ENCODE peak calls at places on chromosome 5, in seven cellular contexts. I is SK-N-SH, D is neural progenitor cell, W is PC-9, A is MM.1S, X is GM23248, L is PC-3. J is an unnamed sample.

GRCh38 chr5:91291628-91292569 is 91.2 kb downstream of the ARRDC3 start:
- DNase-seq in I (no peak), W (no peak), A (peak; percentile 28), X (no peak), D (no peak), L (no peak), J (no peak)

GRCh38 chr5:96530901-96531300 is 97.9 kb upstream of the PCSK1 start:
- DNase-seq in L (no peak), W (no peak), I (no peak), A (no peak), D (no peak), X (no peak), J (no peak)

GRCh38 chr5:110086658-110087388 is 397.1 kb downstream of the MAN2A1 start:
- DNase-seq in W (no peak), L (peak; percentile 51), D (no peak), I (no peak), A (no peak), X (peak; percentile 97), J (no peak)

GRCh38 chr5:91170266-91170665 is 212.9 kb downstream of the ARRDC3 start:
- DNase-seq in A (no peak), I (no peak), L (peak; percentile 45), X (peak; percentile 87), W (peak; percentile 43), D (no peak), J (no peak)

GRCh38 chr5:94893404-94894145 is 275.1 kb downstream of the SLF1 start:
- DNase-seq in D (peak; percentile 61), I (peak; percentile 47), W (no peak), A (no peak), L (peak; percentile 6), X (peak; percentile 47), J (peak; percentile 79)

GRCh38 chr5:180633283-180634177 is 15.9 kb downstream of the FLT4 start:
- DNase-seq in D (no peak), L (no peak), X (no peak), A (no peak), I (no peak), W (no peak), J (no peak)

GRCh38 chr5:10583663-10584572 is 20.0 kb downstream of the ANKRD33B start:
- DNase-seq in A (no peak), X (no peak), W (no peak), I (no peak), L (no peak), D (no peak), J (no peak)

GRCh38 chr5:101429241-101429640 is 526.2 kb upstream of the ST8SIA4 start:
- DNase-seq in I (no peak), W (no peak), A (no peak), X (peak; percentile 75), D (no peak), L (peak; percentile 21), J (no peak)

GRCh38 chr5:180618830-180619562 is 27.7 kb upstream of the SCGB3A1 start:
- DNase-seq in A (no peak), D (peak; percentile 82), X (peak; percentile 64), L (no peak), W (no peak), I (peak; percentile 91), J (peak; percentile 83)

GRCh38 chr5:159156839-159157238 is 52.5 kb downstream of the RNF145 start:
- DNase-seq in D (peak; percentile 77), A (peak; percentile 72), L (peak; percentile 73), W (peak; percentile 42), X (peak; percentile 82), I (peak; percentile 68), J (peak; percentile 89)

GRCh38 chr5:40410231-40410861 is 269.4 kb upstream of the PTGER4 start:
- DNase-seq in D (no peak), I (no peak), L (peak; percentile 71), W (peak; percentile 44), X (no peak), A (no peak), J (no peak)

GRCh38 chr5:66010476-66010875 is 84.1 kb downstream of the ERBIN start:
- DNase-seq in D (no peak), L (peak; percentile 2), X (peak; percentile 8), A (peak; percentile 30), W (no peak), I (no peak), J (no peak)

GRCh38 chr5:10567181-10567591 is 3.3 kb downstream of the ANKRD33B start:
- DNase-seq in I (no peak), D (no peak), W (no peak), X (no peak), L (no peak), A (no peak), J (no peak)

GRCh38 chr5:56457887-56458451 is 224.8 kb upstream of the ANKRD55 start:
- DNase-seq in L (no peak), A (no peak), X (peak; percentile 84), W (no peak), I (peak; percentile 45), D (no peak), J (no peak)

GRCh38 chr5:80990971-80991370 is 30.8 kb downstream of the RASGRF2 start:
- DNase-seq in X (no peak), A (no peak), D (no peak), I (no peak), W (peak; percentile 89), L (peak; percentile 83), J (peak; percentile 47)

GRCh38 chr5:140245926-140246325 is 57.0 kb downstream of the PFDN1 start:
- DNase-seq in L (no peak), A (no peak), W (no peak), X (no peak), D (no peak), I (no peak), J (no peak)

GRCh38 chr5:140245354-140245753 is 57.5 kb downstream of the PFDN1 start:
- DNase-seq in D (no peak), W (no peak), X (no peak), I (no peak), A (no peak), L (no peak), J (no peak)

GRCh38 chr5:140243855-140244254 is 59.0 kb downstream of the PFDN1 start:
- DNase-seq in I (no peak), X (no peak), L (no peak), A (no peak), D (no peak), W (no peak), J (no peak)

GRCh38 chr5:140242890-140243585 is 59.9 kb downstream of the PFDN1 start:
- DNase-seq in I (no peak), W (no peak), D (no peak), X (no peak), A (no peak), L (no peak), J (no peak)

DNA sequence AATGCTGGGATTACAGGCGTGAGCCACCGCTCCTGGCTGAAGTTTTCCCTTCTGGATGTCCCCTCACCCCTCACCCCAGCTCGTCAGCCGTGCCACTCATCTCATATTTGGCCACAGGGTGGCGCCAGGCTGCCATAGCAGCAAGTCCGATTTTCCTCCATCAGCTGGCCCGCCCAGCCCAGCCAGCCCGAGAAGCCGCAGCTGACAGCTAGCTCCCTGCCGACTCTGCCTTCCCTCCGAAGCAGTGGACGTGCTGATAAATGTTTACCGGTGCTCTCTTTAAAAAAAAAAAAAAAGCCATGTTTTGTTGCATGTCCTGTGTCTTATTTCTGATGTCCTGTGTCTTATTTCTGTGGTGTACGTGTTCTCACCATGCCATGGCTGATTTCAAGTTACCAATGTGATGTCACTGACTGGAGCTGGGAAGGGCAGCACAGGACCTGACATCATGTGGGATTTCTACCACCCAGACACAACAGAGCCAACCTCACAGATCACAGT is 58.3 kb downstream of the PFDN1 start:
- DNase-seq in L (peak; percentile 93), D (peak; percentile 94), A (peak; percentile 82), X (peak; percentile 94), W (peak; percentile 77), I (peak; percentile 83), J (peak; percentile 96)
- H3K4me1 ChIP-seq in L (peaks cover 55% of the 10 kb centered on the region), D (peaks cover 14% of the 10 kb centered on the region), A (peaks cover 10% of the 10 kb centered on the region), X (peaks cover 42% of the 10 kb centered on the region), W (peaks cover 45% of the 10 kb centered on the region), I (peaks cover 44% of the 10 kb centered on the region), J (peaks cover 26% of the 10 kb centered on the region)

DNA sequence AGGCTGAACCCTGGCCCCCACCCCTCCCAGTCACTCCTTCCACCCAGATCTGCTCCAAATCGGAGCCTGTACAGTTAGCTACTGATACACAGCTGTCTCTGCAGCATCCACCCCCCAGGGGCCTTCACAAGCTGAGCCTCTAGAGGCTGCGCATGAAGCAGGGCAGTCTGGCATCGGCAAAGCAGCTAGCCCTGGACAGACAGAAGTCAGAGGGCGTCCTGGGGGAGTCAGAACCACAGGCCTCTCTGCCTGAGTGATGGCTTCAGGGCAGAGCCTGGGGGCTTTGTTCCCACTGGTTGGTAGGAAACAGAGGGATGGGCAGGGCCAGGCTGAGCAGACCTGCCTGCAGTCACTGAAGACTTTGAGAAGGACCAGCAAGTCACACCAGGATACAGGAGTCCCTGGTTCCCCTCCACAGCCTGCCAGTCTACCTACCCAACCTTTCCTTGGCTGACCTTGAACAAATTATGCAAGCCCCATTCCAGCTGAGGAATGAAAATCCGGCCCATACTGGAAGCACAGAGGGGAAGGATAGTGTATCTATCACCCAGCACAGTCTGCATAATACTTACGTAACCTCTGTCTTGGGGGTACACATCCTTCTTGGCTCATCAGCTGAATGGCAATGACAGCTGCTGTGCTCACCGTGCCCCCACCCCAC is 8.7 kb downstream of the VDAC1 start:
- DNase-seq in D (no peak), I (peak; percentile 31), A (no peak), L (no peak), W (no peak), X (no peak), J (no peak)
- H3K4me3 ChIP-seq in D (no peak overlapping the region), I (no peak overlapping the region), A (no peak overlapping the region), L (no peak overlapping the region), W (no peak overlapping the region), X (no peak overlapping the region), J (peak overlapping the region; percentile 7)

DNA sequence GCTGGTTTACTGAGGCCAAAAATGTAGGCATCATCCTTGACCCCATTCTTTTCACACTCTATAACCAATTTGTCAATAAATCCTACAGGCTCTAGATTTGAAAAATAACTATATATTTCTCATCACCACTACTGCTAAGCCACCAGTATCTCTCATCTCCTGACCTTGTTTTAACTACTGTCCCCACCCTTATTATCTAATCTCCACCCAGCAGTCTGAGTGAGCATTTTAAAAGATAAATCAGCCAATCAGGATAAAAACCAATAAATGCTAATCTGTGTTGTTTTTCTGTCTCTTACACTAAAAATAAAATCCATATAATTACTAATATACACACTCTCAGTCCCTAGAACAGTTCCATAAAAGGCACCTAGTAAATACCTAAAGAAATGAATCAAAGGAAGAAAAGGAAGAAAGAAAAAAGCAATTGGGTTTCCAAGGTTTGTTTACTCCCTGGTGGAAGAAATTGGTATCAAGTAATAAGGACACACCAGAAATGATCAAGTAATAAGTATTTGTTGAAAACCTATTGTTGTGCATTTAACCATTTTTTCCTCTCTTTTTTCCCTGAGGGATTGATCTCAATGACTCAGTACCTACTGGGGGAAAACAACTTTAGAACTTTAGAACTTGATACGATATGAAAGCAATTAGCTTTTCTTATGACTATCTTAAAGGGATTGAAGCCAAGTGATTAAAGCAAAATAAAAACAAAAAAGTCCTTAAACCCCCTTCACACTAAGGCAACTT is 19.3 kb downstream of the MRPS27 start:
- DNase-seq in D (no peak), W (no peak), L (no peak), I (no peak), A (no peak), X (peak; percentile 16), J (no peak)
- H3F3A ChIP-seq in D (peaks cover 46% of the 10 kb centered on the region), W (no peaks in the 10 kb centered on the region), L (no peaks in the 10 kb centered on the region), I (no peaks in the 10 kb centered on the region), A (peaks cover 14% of the 10 kb centered on the region), X (no peaks in the 10 kb centered on the region), J (no peaks in the 10 kb centered on the region)

DNA sequence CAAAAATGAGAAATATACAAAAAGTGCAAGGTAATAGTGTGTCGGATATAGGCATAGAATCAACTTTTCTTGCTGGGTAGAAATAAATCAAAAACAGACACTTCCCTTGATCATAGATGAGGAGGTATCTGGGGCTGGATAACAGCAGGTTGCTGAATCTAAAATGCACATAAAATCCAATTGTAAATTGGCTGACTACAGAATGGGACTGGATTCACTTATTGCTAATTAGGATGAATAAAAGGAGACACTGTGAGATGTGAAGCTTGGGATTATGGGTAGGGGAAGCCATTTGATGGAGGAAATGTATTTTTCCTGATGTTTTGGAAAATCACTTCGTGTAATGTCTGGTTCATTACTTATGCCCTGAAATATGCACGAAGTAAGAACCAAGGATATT is 136.2 kb downstream of the MARCHF11 start:
- DNase-seq in A (no peak), D (no peak), L (no peak), W (no peak), X (no peak), I (peak; percentile 53), J (no peak)
- H3K4me1 ChIP-seq in A (no peaks in the 10 kb centered on the region), D (no peaks in the 10 kb centered on the region), L (no peaks in the 10 kb centered on the region), W (no peaks in the 10 kb centered on the region), X (no peaks in the 10 kb centered on the region), I (no peaks in the 10 kb centered on the region), J (no peaks in the 10 kb centered on the region)